ENCODE peak calls at places on chromosomes 7 and 10, in nine cellular contexts. One of them, this sample, is unnamed.

GRCh38 chr10:35635576-35635975 is 6.5 kb downstream of the FZD8 start:
- DNase-seq in A549: peak
- DNase-seq in HL-60: peak
- DNase-seq in GM12878: peak
- DNase-seq in GM23338: peak
- DNase-seq in SK-N-SH: peak
- DNase-seq in HepG2: peak
- DNase-seq in K562: peak
- DNase-seq in HCT116: peak
- DNase-seq in this sample: peak

GRCh38 chr10:117216028-117216427 is 18.7 kb downstream of the KCNK18 start:
- DNase-seq in GM23338: no peak
- DNase-seq in K562: no peak
- DNase-seq in HL-60: no peak
- DNase-seq in A549: no peak
- DNase-seq in SK-N-SH: no peak
- DNase-seq in GM12878: no peak
- DNase-seq in HepG2: no peak
- DNase-seq in HCT116: no peak
- DNase-seq in this sample: no peak

GRCh38 chr10:16770646-16771045 is 46.6 kb downstream of the RSU1 start:
- DNase-seq in HCT116: no peak
- DNase-seq in HL-60: no peak
- DNase-seq in A549: no peak
- DNase-seq in GM12878: no peak
- DNase-seq in SK-N-SH: no peak
- DNase-seq in K562: no peak
- DNase-seq in GM23338: no peak
- DNase-seq in HepG2: no peak
- DNase-seq in this sample: no peak

GRCh38 chr10:48608926-48609325 is 4.1 kb upstream of the ARHGAP22 start:
- DNase-seq in K562: no peak
- DNase-seq in GM12878: no peak
- DNase-seq in SK-N-SH: no peak
- DNase-seq in HL-60: no peak
- DNase-seq in GM23338: no peak
- DNase-seq in HepG2: no peak
- DNase-seq in A549: no peak
- DNase-seq in HCT116: no peak
- DNase-seq in this sample: no peak

GRCh38 chr7:12612622-12613021 is 42.1 kb downstream of the SCIN start:
- DNase-seq in A549: no peak
- DNase-seq in HCT116: no peak
- DNase-seq in GM12878: no peak
- DNase-seq in GM23338: no peak
- DNase-seq in SK-N-SH: no peak
- DNase-seq in HL-60: no peak
- DNase-seq in K562: no peak
- DNase-seq in HepG2: no peak
- DNase-seq in this sample: no peak

GRCh38 chr7:83486536-83486935 is 162.4 kb downstream of the SEMA3E start:
- DNase-seq in A549: no peak
- DNase-seq in K562: no peak
- DNase-seq in GM23338: no peak
- DNase-seq in HCT116: no peak
- DNase-seq in HL-60: no peak
- DNase-seq in HepG2: no peak
- DNase-seq in SK-N-SH: no peak
- DNase-seq in GM12878: no peak
- DNase-seq in this sample: no peak

GRCh38 chr10:128032466-128032865 is 93.8 kb downstream of the MKI67 start:
- DNase-seq in GM12878: no peak
- DNase-seq in GM23338: no peak
- DNase-seq in K562: no peak
- DNase-seq in SK-N-SH: no peak
- DNase-seq in HCT116: no peak
- DNase-seq in A549: no peak
- DNase-seq in HL-60: no peak
- DNase-seq in HepG2: no peak
- DNase-seq in this sample: no peak

GRCh38 chr7:124765401-124766352 is at the start of gene GPR37:
- DNase-seq in HL-60: no peak
- DNase-seq in HCT116: peak
- DNase-seq in HepG2: no peak
- DNase-seq in SK-N-SH: peak
- DNase-seq in A549: peak
- DNase-seq in K562: peak
- DNase-seq in GM12878: no peak
- DNase-seq in GM23338: peak
- DNase-seq in this sample: no peak

GRCh38 chr10:1607466-1607865 is 129.9 kb downstream of the ADARB2 start:
- DNase-seq in HCT116: no peak
- DNase-seq in A549: no peak
- DNase-seq in GM12878: no peak
- DNase-seq in K562: no peak
- DNase-seq in HepG2: no peak
- DNase-seq in HL-60: no peak
- DNase-seq in SK-N-SH: no peak
- DNase-seq in GM23338: no peak
- DNase-seq in this sample: no peak

GRCh38 chr7:95490366-95490765 is 4.6 kb downstream of the ASB4 start:
- DNase-seq in HepG2: peak
- DNase-seq in A549: no peak
- DNase-seq in HCT116: no peak
- DNase-seq in GM23338: no peak
- DNase-seq in K562: no peak
- DNase-seq in GM12878: no peak
- DNase-seq in SK-N-SH: no peak
- DNase-seq in HL-60: no peak
- DNase-seq in this sample: no peak

GRCh38 chr10:30827531-30828120 is 198.1 kb upstream of the LYZL2 start:
- DNase-seq in A549: no peak
- DNase-seq in HCT116: no peak
- DNase-seq in GM23338: no peak
- DNase-seq in K562: no peak
- DNase-seq in SK-N-SH: no peak
- DNase-seq in HepG2: no peak
- DNase-seq in GM12878: no peak
- DNase-seq in HL-60: no peak
- DNase-seq in this sample: no peak

GRCh38 chr10:8233832-8234259 is 179.4 kb downstream of the GATA3 start:
- DNase-seq in HL-60: no peak
- DNase-seq in GM12878: no peak
- DNase-seq in GM23338: no peak
- DNase-seq in HepG2: no peak
- DNase-seq in HCT116: no peak
- DNase-seq in A549: no peak
- DNase-seq in SK-N-SH: no peak
- DNase-seq in K562: no peak
- DNase-seq in this sample: no peak

GRCh38 chr10:11823122-11823988 is at the start of gene PROSER2:
- DNase-seq in HL-60: peak
- DNase-seq in K562: peak
- DNase-seq in HepG2: no peak
- DNase-seq in GM23338: peak
- DNase-seq in A549: peak
- DNase-seq in HCT116: peak
- DNase-seq in SK-N-SH: peak
- DNase-seq in GM12878: no peak
- DNase-seq in this sample: no peak

GRCh38 chr7:45973725-45974532 is 52.9 kb upstream of the IGFBP3 start:
- DNase-seq in HL-60: no peak
- DNase-seq in HCT116: no peak
- DNase-seq in HepG2: peak
- DNase-seq in A549: peak
- DNase-seq in K562: no peak
- DNase-seq in GM23338: no peak
- DNase-seq in GM12878: no peak
- DNase-seq in SK-N-SH: no peak
- DNase-seq in this sample: no peak

GRCh38 chr7:101576993-101577392 is 52.1 kb downstream of the MYL10 start:
- DNase-seq in K562: no peak
- DNase-seq in GM12878: no peak
- DNase-seq in HCT116: no peak
- DNase-seq in SK-N-SH: no peak
- DNase-seq in HL-60: no peak
- DNase-seq in HepG2: no peak
- DNase-seq in GM23338: peak
- DNase-seq in A549: no peak
- DNase-seq in this sample: no peak

GRCh38 chr7:158096582-158096981 is 491.0 kb downstream of the PTPRN2 start:
- DNase-seq in K562: no peak
- DNase-seq in GM23338: no peak
- DNase-seq in HCT116: no peak
- DNase-seq in HL-60: no peak
- DNase-seq in A549: no peak
- DNase-seq in SK-N-SH: no peak
- DNase-seq in GM12878: no peak
- DNase-seq in HepG2: no peak
- DNase-seq in this sample: no peak

GRCh38 chr7:132838313-132838712 is 243.6 kb downstream of the CHCHD3 start:
- DNase-seq in SK-N-SH: no peak
- DNase-seq in HepG2: no peak
- DNase-seq in HL-60: no peak
- DNase-seq in GM23338: no peak
- DNase-seq in A549: no peak
- DNase-seq in HCT116: no peak
- DNase-seq in GM12878: no peak
- DNase-seq in K562: no peak
- DNase-seq in this sample: no peak

GRCh38 chr10:30755474-30755873 is 125.9 kb upstream of the LYZL2 start:
- DNase-seq in HL-60: no peak
- DNase-seq in GM23338: no peak
- DNase-seq in HepG2: no peak
- DNase-seq in K562: no peak
- DNase-seq in SK-N-SH: no peak
- DNase-seq in A549: no peak
- DNase-seq in GM12878: no peak
- DNase-seq in HCT116: no peak
- DNase-seq in this sample: no peak

GRCh38 chr10:55220975-55221374 is 419.9 kb upstream of the PCDH15 start:
- DNase-seq in GM12878: no peak
- DNase-seq in A549: no peak
- DNase-seq in HepG2: no peak
- DNase-seq in GM23338: no peak
- DNase-seq in HL-60: no peak
- DNase-seq in HCT116: no peak
- DNase-seq in SK-N-SH: no peak
- DNase-seq in K562: no peak
- DNase-seq in this sample: no peak

GRCh38 chr7:148708026-148708685 is 9.5 kb downstream of the CUL1 start:
- DNase-seq in HCT116: no peak
- DNase-seq in K562: no peak
- DNase-seq in HL-60: no peak
- DNase-seq in GM12878: no peak
- DNase-seq in HepG2: no peak
- DNase-seq in SK-N-SH: no peak
- DNase-seq in A549: no peak
- DNase-seq in GM23338: no peak
- DNase-seq in this sample: no peak

GRCh38 chr10:6048281-6049030 is 13.7 kb downstream of the IL2RA start:
- DNase-seq in A549: no peak
- DNase-seq in HL-60: no peak
- DNase-seq in SK-N-SH: no peak
- DNase-seq in GM23338: no peak
- DNase-seq in HepG2: no peak
- DNase-seq in HCT116: no peak
- DNase-seq in K562: no peak
- DNase-seq in GM12878: no peak
- DNase-seq in this sample: no peak
- TF ChIP-seq REST in A549: no peak
- TF ChIP-seq REST in HL-60: no peak
- TF ChIP-seq REST in SK-N-SH: no peak
- TF ChIP-seq REST in GM23338: no peak
- TF ChIP-seq REST in HepG2: no peak
- TF ChIP-seq REST in HCT116: no peak
- TF ChIP-seq REST in K562: no peak
- TF ChIP-seq REST in GM12878: no peak
- TF ChIP-seq REST in this sample: no peak

DNA sequence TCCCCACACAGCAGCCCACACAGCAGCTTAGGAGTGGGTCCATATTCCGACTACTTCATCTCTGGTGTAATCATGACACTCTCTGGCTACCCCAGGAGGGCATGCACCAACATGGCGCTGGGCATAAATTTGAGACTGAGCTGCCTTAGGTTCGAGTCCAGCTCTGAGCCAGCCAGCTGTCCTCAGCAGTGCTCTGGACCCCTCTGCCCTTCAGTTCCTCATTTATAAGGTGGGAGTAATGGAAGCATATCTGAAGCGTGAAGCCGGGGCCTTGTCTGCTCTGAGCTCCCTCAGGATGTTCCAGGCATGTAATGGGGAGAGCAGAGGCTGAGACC is 90.0 kb upstream of the FAM20C start:
- DNase-seq in HL-60: no peak
- DNase-seq in A549: no peak
- DNase-seq in HCT116: no peak
- DNase-seq in GM12878: no peak
- DNase-seq in SK-N-SH: no peak
- DNase-seq in HepG2: no peak
- DNase-seq in GM23338: no peak
- DNase-seq in K562: no peak
- DNase-seq in this sample: no peak
- H3K27ac ChIP-seq in HL-60: no peak
- H3K27ac ChIP-seq in A549: no peak
- H3K27ac ChIP-seq in HCT116: no peak
- H3K27ac ChIP-seq in GM12878: no peak
- H3K27ac ChIP-seq in SK-N-SH: no peak
- H3K27ac ChIP-seq in HepG2: no peak
- H3K27ac ChIP-seq in GM23338: no peak
- H3K27ac ChIP-seq in K562: no peak
- H3K27ac ChIP-seq in this sample: no peak

GRCh38 chr7:3404490-3404889 is 103.4 kb downstream of the SDK1 start:
- DNase-seq in K562: no peak
- DNase-seq in HCT116: no peak
- DNase-seq in GM23338: no peak
- DNase-seq in HepG2: no peak
- DNase-seq in GM12878: no peak
- DNase-seq in SK-N-SH: peak
- DNase-seq in A549: no peak
- DNase-seq in HL-60: no peak
- DNase-seq in this sample: no peak
- TF ChIP-seq REST in K562: no peak
- TF ChIP-seq REST in HCT116: no peak
- TF ChIP-seq REST in GM23338: no peak
- TF ChIP-seq REST in HepG2: no peak
- TF ChIP-seq REST in GM12878: no peak
- TF ChIP-seq REST in SK-N-SH: no peak
- TF ChIP-seq REST in A549: no peak
- TF ChIP-seq REST in HL-60: no peak
- TF ChIP-seq REST in this sample: no peak

DNA sequence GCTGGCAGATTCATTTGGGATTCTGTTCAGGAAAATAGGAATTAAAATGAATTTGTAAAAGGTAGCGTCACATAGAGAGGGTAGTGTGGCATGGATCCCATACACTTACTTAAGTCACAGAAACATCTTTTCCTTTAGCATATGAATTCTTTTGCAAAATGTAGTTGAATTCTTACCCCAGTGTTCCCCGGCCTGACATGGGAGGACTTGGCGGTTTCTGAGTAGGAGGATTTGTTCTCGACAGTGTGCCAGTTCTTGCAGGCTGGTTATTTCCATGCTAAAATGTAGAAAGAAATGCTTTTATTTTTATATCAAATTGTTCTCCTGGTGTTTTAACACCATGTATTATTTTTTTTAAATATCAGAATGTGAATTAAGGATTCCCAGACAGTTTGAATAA is 72.6 kb downstream of the PDSS1 start:
- DNase-seq in GM12878: no peak
- DNase-seq in HL-60: no peak
- DNase-seq in HepG2: no peak
- DNase-seq in SK-N-SH: no peak
- DNase-seq in K562: no peak
- DNase-seq in GM23338: peak
- DNase-seq in HCT116: no peak
- DNase-seq in A549: no peak
- DNase-seq in this sample: no peak
- H3K27ac ChIP-seq in GM12878: no peak
- H3K27ac ChIP-seq in HL-60: no peak
- H3K27ac ChIP-seq in HepG2: no peak
- H3K27ac ChIP-seq in SK-N-SH: no peak
- H3K27ac ChIP-seq in K562: no peak
- H3K27ac ChIP-seq in GM23338: no peak
- H3K27ac ChIP-seq in HCT116: no peak
- H3K27ac ChIP-seq in A549: no peak
- H3K27ac ChIP-seq in this sample: no peak